ENCODE peak calls at places on chromosomes 7 and 10, in six cellular contexts. X is lung, E is H9, H is heart left ventricle, C is fibroblast of lung, V is suprapubic skin. U is an unnamed sample.
A peak's percentile ranks its signal among the peaks of the same experiment; 100 is the strongest.

GRCh38 chr7:100111156-100111555 is 8.0 kb downstream of the TAF6 start:
- DNase-seq in X (no peak), E (no peak), H (no peak), C (no peak), V (no peak), U (no peak)

GRCh38 chr10:36764823-36765222 is 360.6 kb upstream of the ANKRD30A start:
- DNase-seq in X (no peak), E (no peak), H (no peak), C (no peak), V (no peak), U (no peak)

GRCh38 chr7:110839866-110840265 is 251.1 kb upstream of the LRRN3 start:
- DNase-seq in X (no peak), E (no peak), H (peak; percentile 27), C (peak; percentile 76), V (no peak), U (no peak)

GRCh38 chr7:106779877-106780276 is 85.2 kb upstream of the PIK3CG start:
- DNase-seq in X (no peak), E (peak; percentile 84), H (no peak), C (no peak), V (no peak), U (no peak)

GRCh38 chr7:110514973-110515372 is 576.0 kb upstream of the LRRN3 start:
- DNase-seq in X (no peak), E (no peak), H (no peak), C (no peak), V (no peak), U (no peak)

GRCh38 chr7:113915991-113916390 is 2.8 kb downstream of the PPP1R3A start:
- DNase-seq in X (no peak), E (no peak), H (no peak), C (no peak), V (no peak), U (no peak)

GRCh38 chr7:82481499-82482097 is 38.0 kb upstream of the CACNA2D1 start:
- DNase-seq in X (no peak), E (no peak), H (no peak), C (peak; percentile 58), V (no peak), U (no peak)

GRCh38 chr10:130042386-130042785 is 68.2 kb downstream of the C10orf143 start:
- DNase-seq in X (no peak), E (no peak), H (no peak), C (no peak), V (no peak), U (no peak)

GRCh38 chr7:104123786-104124185 is 84.0 kb downstream of the ORC5 start:
- DNase-seq in X (no peak), E (no peak), H (no peak), C (no peak), V (no peak), U (no peak)

GRCh38 chr10:118927317-118927716 is 102.2 kb upstream of the NANOS1 start:
- DNase-seq in X (no peak), E (no peak), H (no peak), C (no peak), V (no peak), U (no peak)

GRCh38 chr10:65544756-65545155 is 1381.1 kb upstream of the LRRTM3 start:
- DNase-seq in X (no peak), E (no peak), H (no peak), C (no peak), V (no peak), U (no peak)

GRCh38 chr10:88041243-88042161 is 178.1 kb downstream of the PTEN start:
- DNase-seq in X (no peak), E (no peak), H (no peak), C (no peak), V (no peak), U (no peak)

GRCh38 chr7:92932450-92932849 is 96.1 kb upstream of the CDK6 start:
- DNase-seq in X (no peak), E (no peak), H (no peak), C (no peak), V (no peak), U (no peak)

GRCh38 chr7:129522088-129522970 is 20.0 kb downstream of the SMKR1 start:
- DNase-seq in X (no peak), E (peak; percentile 81), H (no peak), C (no peak), V (no peak), U (no peak)

GRCh38 chr10:31147220-31147608 is 115.5 kb upstream of the ZNF438 start:
- DNase-seq in X (no peak), E (no peak), H (peak; percentile 44), C (peak; percentile 69), V (no peak), U (no peak)

GRCh38 chr10:31507427-31507826 is 188.4 kb downstream of the ZEB1 start:
- DNase-seq in X (no peak), E (no peak), H (no peak), C (no peak), V (no peak), U (no peak)

GRCh38 chr7:105896407-105896842 is 20.0 kb upstream of the ATXN7L1 start:
- DNase-seq in X (peak; percentile 69), E (no peak), H (no peak), C (peak; percentile 18), V (no peak), U (no peak)

GRCh38 chr7:99693427-99694200 is 13.8 kb upstream of the CYP3A5 start:
- DNase-seq in X (no peak), E (peak; percentile 86), H (no peak), C (no peak), V (no peak), U (no peak)

GRCh38 chr10:2619927-2620326 is 447.4 kb upstream of the PFKP start:
- DNase-seq in X (no peak), E (no peak), H (no peak), C (no peak), V (no peak), U (no peak)

GRCh38 chr7:52696183-52696582 is 339.2 kb upstream of the POM121L12 start:
- DNase-seq in X (no peak), E (no peak), H (no peak), C (no peak), V (no peak), U (no peak)

GRCh38 chr7:112161253-112162160 is 44.7 kb downstream of the DOCK4 start:
- DNase-seq in X (no peak), E (no peak), H (no peak), C (no peak), V (no peak), U (no peak)

GRCh38 chr10:79608505-79609375 is 2.0 kb upstream of the SFTPA1 start:
- DNase-seq in X (no peak), E (peak; percentile 68), H (no peak), C (peak; percentile 16), V (no peak), U (no peak)

GRCh38 chr7:128091106-128091505 is 59.9 kb upstream of the LRRC4 start:
- DNase-seq in X (no peak), E (no peak), H (no peak), C (peak; percentile 31), V (no peak), U (no peak)

GRCh38 chr7:51224811-51225581 is 91.6 kb downstream of the COBL start:
- DNase-seq in X (peak; percentile 61), E (peak; percentile 67), H (no peak), C (no peak), V (no peak), U (peak; percentile 40)

GRCh38 chr7:23472556-23472955 is 2.3 kb upstream of the IGF2BP3 start:
- DNase-seq in X (no peak), E (no peak), H (no peak), C (no peak), V (no peak), U (no peak)

GRCh38 chr10:97278491-97278989 is 13.9 kb downstream of the ARHGAP19 start:
- DNase-seq in X (no peak), E (no peak), H (no peak), C (peak; percentile 99), V (no peak), U (no peak)

GRCh38 chr7:1555046-1555812 is 776 bp downstream of the TMEM184A start:
- DNase-seq in X (no peak), E (no peak), H (no peak), C (peak; percentile 79), V (no peak), U (no peak)

GRCh38 chr10:53843691-53844362 is 957.2 kb downstream of the PCDH15 start:
- DNase-seq in X (no peak), E (no peak), H (no peak), C (peak; percentile 65), V (no peak), U (no peak)

GRCh38 chr10:68562666-68563522 is 2.8 kb downstream of the TET1 start:
- DNase-seq in X (no peak), E (peak; percentile 70), H (no peak), C (peak; percentile 75), V (no peak), U (no peak)

GRCh38 chr10:121667948-121668335 is 69.7 kb upstream of the FGFR2 start:
- DNase-seq in X (no peak), E (no peak), H (no peak), C (no peak), V (no peak), U (no peak)

GRCh38 chr7:11319491-11320274 is 346.0 kb downstream of the PHF14 start:
- DNase-seq in X (no peak), E (no peak), H (no peak), C (no peak), V (no peak), U (no peak)

GRCh38 chr7:20146461-20146860 is 70.7 kb downstream of the MACC1 start:
- DNase-seq in X (no peak), E (no peak), H (no peak), C (peak; percentile 46), V (no peak), U (no peak)
- H3K27ac ChIP-seq in X (no peak overlapping the region), E (no peak overlapping the region), H (no peak overlapping the region), C (no peak overlapping the region), V (no peak overlapping the region), U (no peak overlapping the region)

GRCh38 chr7:18313970-18314369 is 181.6 kb upstream of the HDAC9 start:
- DNase-seq in X (no peak), E (no peak), H (no peak), C (no peak), V (no peak), U (no peak)
- H3K27ac ChIP-seq in X (no peak overlapping the region), E (no peak overlapping the region), H (no peak overlapping the region), C (no peak overlapping the region), V (no peak overlapping the region), U (no peak overlapping the region)

DNA sequence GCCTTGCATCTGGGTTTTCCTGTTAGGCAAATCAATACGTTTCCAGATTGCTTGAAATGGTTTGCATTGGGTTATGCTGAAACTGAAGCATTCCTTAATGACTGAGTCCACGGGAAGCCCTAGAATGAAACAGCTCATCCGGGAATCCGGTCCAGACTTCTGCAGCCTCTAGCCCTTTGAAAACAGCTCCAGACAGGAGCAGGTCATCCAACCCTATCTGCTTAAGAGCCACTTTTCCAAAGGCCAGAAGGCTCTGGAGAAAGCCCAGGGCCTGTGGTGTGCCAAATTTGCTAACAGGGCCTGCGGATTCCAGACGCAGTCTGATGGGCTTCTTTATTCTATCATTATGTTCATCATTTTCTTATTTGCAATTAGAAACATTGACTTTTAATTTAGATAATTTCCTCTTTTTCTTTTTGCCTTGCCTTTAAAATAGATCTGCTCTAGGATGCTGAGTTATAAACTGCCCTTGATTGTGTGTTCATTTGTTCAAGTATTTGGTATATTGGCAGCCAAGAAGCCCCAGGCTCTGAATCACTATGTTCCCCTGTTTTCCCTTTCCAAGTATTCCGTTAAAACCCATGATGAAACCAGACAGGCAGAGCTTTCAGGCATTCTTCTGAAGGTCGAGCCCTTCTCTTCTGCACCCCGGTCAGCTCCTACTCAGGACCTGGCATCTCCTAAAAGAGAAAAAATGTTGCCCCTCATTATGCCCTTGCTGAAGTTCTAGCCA is 265.3 kb downstream of the SKIDA1 start:
- DNase-seq in X (no peak), E (no peak), H (peak; percentile 8), C (no peak), V (no peak), U (no peak)
- H3K27ac ChIP-seq in X (no peak overlapping the region), E (no peak overlapping the region), H (no peak overlapping the region), C (no peak overlapping the region), V (no peak overlapping the region), U (no peak overlapping the region)

GRCh38 chr7:125648543-125648942 is 718.9 kb upstream of the POT1 start:
- DNase-seq in X (no peak), E (no peak), H (no peak), C (no peak), V (no peak), U (no peak)
- H3K27ac ChIP-seq in X (no peak overlapping the region), E (no peak overlapping the region), H (no peak overlapping the region), C (no peak overlapping the region), V (no peak overlapping the region), U (no peak overlapping the region)

U was measured in dorsolateral prefrontal cortex.